ENCODE peak calls at places on chromosomes 12 and 14, in six cellular contexts. M, N, F, E, W and I are unnamed samples.

GRCh38 chr12:28996688-28997087 is 152.4 kb upstream of the FAR2 start:
- DNase-seq in M (no peak), N (peak), F (no peak), E (no peak), W (no peak), I (no peak)

GRCh38 chr12:117408161-117408791 is 46.9 kb upstream of the NOS1 start:
- DNase-seq in M (no peak), N (peak), F (peak), E (no peak), W (peak), I (peak)

GRCh38 chr12:107884769-107885694 is 110.5 kb downstream of the ASCL4 start:
- DNase-seq in M (peak), N (peak), F (peak), E (peak), W (peak), I (peak)

GRCh38 chr12:43882578-43883178 is 46.8 kb downstream of the TMEM117 start:
- DNase-seq in M (peak), N (peak), F (peak), E (peak), W (peak), I (peak)

GRCh38 chr14:103676881-103677675 is 38.2 kb downstream of the XRCC3 start:
- DNase-seq in M (no peak), N (no peak), F (peak), E (no peak), W (no peak), I (no peak)

GRCh38 chr12:54125950-54126695 is 62.7 kb downstream of the SMUG1 start:
- DNase-seq in M (no peak), N (peak), F (no peak), E (no peak), W (peak), I (no peak)

GRCh38 chr12:112590281-112590680 is 171.5 kb downstream of the PTPN11 start:
- DNase-seq in M (no peak), N (no peak), F (peak), E (no peak), W (no peak), I (no peak)

GRCh38 chr12:51118706-51119105 is 35.3 kb upstream of the CSRNP2 start:
- DNase-seq in M (no peak), N (peak), F (peak), E (peak), W (no peak), I (peak)

GRCh38 chr12:124829008-124829707 is 34.5 kb downstream of the SCARB1 start:
- DNase-seq in M (no peak), N (peak), F (peak), E (no peak), W (no peak), I (peak)

GRCh38 chr12:104370989-104371870 is 67.7 kb downstream of the EID3 start:
- DNase-seq in M (no peak), N (peak), F (peak), E (no peak), W (peak), I (no peak)

GRCh38 chr12:117188961-117189724 is 1.1 kb downstream of the FBXO21 start:
- DNase-seq in M (no peak), N (peak), F (peak), E (no peak), W (peak), I (peak)

GRCh38 chr14:101058571-101058970 is 155.0 kb upstream of the RTL1 start:
- DNase-seq in M (no peak), N (peak), F (peak), E (no peak), W (no peak), I (no peak)

GRCh38 chr14:99360774-99361595 is 89.0 kb upstream of the BCL11B start:
- DNase-seq in M (peak), N (no peak), F (peak), E (peak), W (no peak), I (no peak)

GRCh38 chr12:59736786-59737185 is 141.0 kb downstream of the SLC16A7 start:
- DNase-seq in M (no peak), N (peak), F (peak), E (no peak), W (no peak), I (peak)

GRCh38 chr12:79233341-79233761 is 368.8 kb downstream of the SYT1 start:
- DNase-seq in M (no peak), N (no peak), F (no peak), E (no peak), W (no peak), I (no peak)

GRCh38 chr14:39988939-39989338 is 556.7 kb upstream of the FBXO33 start:
- DNase-seq in M (peak), N (peak), F (peak), E (peak), W (peak), I (peak)

GRCh38 chr12:121860257-121860656 is 1.6 kb upstream of the HPD start:
- DNase-seq in M (no peak), N (no peak), F (no peak), E (no peak), W (no peak), I (no peak)

GRCh38 chr12:89370850-89371249 is 18.5 kb upstream of the DUSP6 start:
- DNase-seq in M (no peak), N (peak), F (peak), E (peak), W (no peak), I (no peak)

GRCh38 chr12:10842862-10843261 is 6.4 kb downstream of the PRR4 start:
- DNase-seq in M (no peak), N (no peak), F (no peak), E (no peak), W (no peak), I (no peak)

GRCh38 chr12:106766393-106766826 is 8.1 kb upstream of the RIC8B start:
- DNase-seq in M (no peak), N (peak), F (no peak), E (no peak), W (no peak), I (no peak)

GRCh38 chr12:107319536-107320030 is 226.2 kb upstream of the CRY1 start:
- DNase-seq in M (no peak), N (peak), F (no peak), E (no peak), W (peak), I (peak)

GRCh38 chr12:109982211-109982610 is 14.0 kb downstream of the GIT2 start:
- DNase-seq in M (no peak), N (peak), F (no peak), E (no peak), W (no peak), I (no peak)

GRCh38 chr14:73786942-73787759 is 64.5 kb upstream of the PTGR2 start:
- DNase-seq in M (peak), N (peak), F (peak), E (no peak), W (peak), I (peak)

GRCh38 chr12:30925607-30926242 is 823 bp upstream of the TSPAN11 start:
- DNase-seq in M (no peak), N (no peak), F (no peak), E (no peak), W (peak), I (no peak)

GRCh38 chr12:96398422-96399080 is 1.7 kb downstream of the CDK17 start:
- DNase-seq in M (peak), N (peak), F (peak), E (no peak), W (no peak), I (no peak)

GRCh38 chr14:34851395-34851794 is 23.8 kb downstream of the BAZ1A start:
- DNase-seq in M (no peak), N (peak), F (peak), E (no peak), W (no peak), I (no peak)

GRCh38 chr12:104957388-104958008 is 592 bp downstream of the SLC41A2 start:
- DNase-seq in M (no peak), N (peak), F (peak), E (no peak), W (no peak), I (no peak)

GRCh38 chr12:46956451-46957035 is 122.9 kb upstream of the PCED1B start:
- DNase-seq in M (no peak), N (no peak), F (no peak), E (no peak), W (no peak), I (no peak)

GRCh38 chr14:23351681-23352505 is 794 bp downstream of the SLC22A17 start:
- DNase-seq in M (no peak), N (peak), F (no peak), E (no peak), W (peak), I (peak)

GRCh38 chr14:99259327-99259726 is 12.7 kb downstream of the BCL11B start:
- DNase-seq in M (no peak), N (no peak), F (no peak), E (no peak), W (no peak), I (no peak)

GRCh38 chr12:19227880-19228210 is 98.3 kb downstream of the PLEKHA5 start:
- DNase-seq in M (no peak), N (no peak), F (no peak), E (no peak), W (peak), I (no peak)

GRCh38 chr12:125125271-125125670 is 60.0 kb downstream of the AACS start:
- DNase-seq in M (no peak), N (no peak), F (peak), E (no peak), W (no peak), I (peak)

GRCh38 chr12:130522244-130522834 is 184.7 kb downstream of the PIWIL1 start:
- DNase-seq in M (no peak), N (no peak), F (no peak), E (no peak), W (no peak), I (no peak)

GRCh38 chr14:76856769-76857168 is 30.6 kb downstream of the LRRC74A start:
- DNase-seq in M (no peak), N (no peak), F (no peak), E (no peak), W (no peak), I (no peak)

GRCh38 chr14:64713677-64714076 is 9.5 kb downstream of the PLEKHG3 start:
- DNase-seq in M (no peak), N (no peak), F (no peak), E (no peak), W (no peak), I (no peak)

GRCh38 chr14:64714432-64715025 is 10.3 kb downstream of the PLEKHG3 start:
- DNase-seq in M (no peak), N (no peak), F (no peak), E (no peak), W (no peak), I (no peak)

GRCh38 chr14:64717870-64718269 is 13.6 kb downstream of the PLEKHG3 start:
- DNase-seq in M (no peak), N (no peak), F (peak), E (no peak), W (no peak), I (no peak)

GRCh38 chr14:64715146-64715627 is 11.0 kb downstream of the PLEKHG3 start:
- DNase-seq in M (no peak), N (no peak), F (no peak), E (no peak), W (no peak), I (no peak)

DNA sequence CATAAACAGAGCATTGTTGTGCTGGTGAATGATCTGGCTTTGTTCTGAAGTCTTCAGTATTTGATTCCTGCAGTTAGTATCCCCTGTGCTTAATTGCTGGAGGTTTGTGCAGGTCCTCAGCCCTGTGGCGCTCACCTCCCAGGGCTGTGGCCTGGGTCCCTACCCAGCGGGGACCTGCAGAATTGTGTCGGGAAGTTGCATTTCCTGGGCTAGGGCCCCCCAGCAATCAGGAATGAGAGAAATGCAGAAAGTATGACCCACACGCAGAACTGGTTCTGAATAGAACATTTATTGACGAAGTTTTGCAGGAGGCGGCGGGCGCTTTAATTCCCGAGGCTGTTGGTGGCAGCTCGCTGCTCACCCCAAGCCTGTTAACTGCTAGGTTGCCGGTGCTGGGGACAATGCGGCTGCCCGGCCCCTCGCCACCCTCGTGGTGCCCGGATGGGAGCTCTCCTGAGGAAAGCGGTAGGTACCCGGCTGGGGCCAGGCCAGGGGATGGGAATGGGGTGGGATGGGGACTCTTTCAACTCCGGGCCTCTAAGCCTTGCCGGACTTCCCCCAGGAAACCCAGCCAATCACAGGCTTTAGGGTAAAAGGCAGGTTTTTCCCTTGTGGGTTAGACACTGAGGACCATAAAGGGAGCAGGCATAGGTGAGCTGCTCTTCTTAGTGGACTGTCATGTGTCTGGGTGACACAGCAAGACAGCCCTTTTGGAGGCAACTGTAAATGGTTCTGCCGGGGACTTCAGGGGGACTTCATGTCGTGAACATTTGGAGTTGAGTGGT is 11.6 kb downstream of the PLEKHG3 start:
- DNase-seq in M (no peak), N (no peak), F (no peak), E (no peak), W (peak), I (no peak)
- H3K27ac ChIP-seq in M (no peak), N (no peak), F (no peak), E (peak), W (peak), I (peak)

GRCh38 chr12:12704593-12705230 is 8.7 kb upstream of the GPR19 start:
- DNase-seq in M (peak), N (peak), F (peak), E (peak), W (peak), I (peak)
- H2AFZ ChIP-seq in M (no peak), N (peak), F (no peak), E (peak), W (no peak), I (no peak)

GRCh38 chr12:95336387-95337067 is 118.9 kb downstream of the VEZT start:
- DNase-seq in M (peak), N (peak), F (peak), E (peak), W (peak), I (peak)
- TF ChIP-seq EZH2phosphoT487 in M (no peak), N (no peak), F (no peak), E (no peak), W (no peak), I (no peak)

DNA sequence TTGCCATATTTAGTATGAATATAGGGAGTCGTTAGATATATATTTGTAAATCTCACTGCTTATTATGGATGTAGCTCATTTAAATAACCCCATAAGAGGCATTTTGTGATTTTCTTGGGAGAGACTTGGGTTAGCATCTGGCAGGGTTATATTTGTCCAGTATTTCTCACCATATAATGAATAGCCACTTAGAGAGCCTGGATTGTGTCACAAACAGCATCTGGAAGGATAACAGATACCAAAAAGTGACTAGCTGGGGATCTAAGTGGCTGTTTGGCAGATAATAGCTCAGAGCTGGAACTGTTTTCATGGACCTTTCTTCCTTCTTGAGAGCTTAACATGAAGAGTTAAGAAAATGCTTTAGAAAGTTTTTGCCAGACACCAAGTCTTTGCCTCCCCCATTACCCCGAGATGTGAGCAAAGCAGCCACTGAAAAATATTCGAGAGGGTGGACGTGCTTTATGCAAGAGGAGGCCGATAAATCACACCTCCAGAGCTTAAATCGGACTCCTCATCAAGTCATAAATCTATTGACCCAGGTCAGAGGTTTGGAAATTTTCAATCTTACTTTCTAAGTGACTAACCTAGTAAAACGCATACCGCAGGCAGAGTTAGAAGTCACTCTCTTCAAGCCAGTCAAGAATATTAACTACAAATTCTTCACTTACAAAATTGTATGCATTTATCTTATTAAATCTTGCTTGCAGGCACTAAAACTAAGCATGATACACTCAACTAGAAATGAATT is 35.1 kb downstream of the GPHB5 start:
- DNase-seq in M (no peak), N (no peak), F (no peak), E (no peak), W (no peak), I (no peak)
- H3K27ac ChIP-seq in M (no peak), N (no peak), F (no peak), E (no peak), W (no peak), I (no peak)